ENCODE peak calls at places on chromosomes 12 and 14, in five cellular contexts. One of them, this sample, is unnamed.

GRCh38 chr14:37864861-37865718 is 269.7 kb downstream of the TTC6 start:
- DNase-seq in NCI-H510A treated with DMSO at 0.1 percent for 48 hours: no peak
- DNase-seq in nephron progenitor cell: no peak
- DNase-seq in NCI-H2081 treated with DMSO at 0.1 percent for 48 hours: no peak
- DNase-seq in adipocyte: peak
- DNase-seq in this sample: peak

GRCh38 chr12:11836282-11836963 is 186.9 kb downstream of the ETV6 start:
- DNase-seq in adipocyte: no peak
- DNase-seq in nephron progenitor cell: no peak
- DNase-seq in NCI-H2081 treated with DMSO at 0.1 percent for 48 hours: no peak
- DNase-seq in NCI-H510A treated with DMSO at 0.1 percent for 48 hours: peak
- DNase-seq in this sample: no peak

GRCh38 chr14:96852823-96853422 is 55.7 kb downstream of the VRK1 start:
- DNase-seq in NCI-H510A treated with DMSO at 0.1 percent for 48 hours: peak
- DNase-seq in NCI-H2081 treated with DMSO at 0.1 percent for 48 hours: no peak
- DNase-seq in nephron progenitor cell: peak
- DNase-seq in adipocyte: peak
- DNase-seq in this sample: peak

GRCh38 chr12:88417531-88417930 is 162.7 kb downstream of the KITLG start:
- DNase-seq in NCI-H2081 treated with DMSO at 0.1 percent for 48 hours: peak
- DNase-seq in adipocyte: no peak
- DNase-seq in nephron progenitor cell: no peak
- DNase-seq in NCI-H510A treated with DMSO at 0.1 percent for 48 hours: peak
- DNase-seq in this sample: no peak

GRCh38 chr12:105928436-105928835 is 210.3 kb downstream of the NUAK1 start:
- DNase-seq in NCI-H510A treated with DMSO at 0.1 percent for 48 hours: peak
- DNase-seq in NCI-H2081 treated with DMSO at 0.1 percent for 48 hours: no peak
- DNase-seq in nephron progenitor cell: no peak
- DNase-seq in adipocyte: no peak
- DNase-seq in this sample: no peak

GRCh38 chr14:103628684-103629502 is at the start of gene KLC1:
- DNase-seq in adipocyte: peak
- DNase-seq in NCI-H2081 treated with DMSO at 0.1 percent for 48 hours: no peak
- DNase-seq in nephron progenitor cell: peak
- DNase-seq in NCI-H510A treated with DMSO at 0.1 percent for 48 hours: peak
- DNase-seq in this sample: peak

GRCh38 chr12:62466018-62466595 is 519 bp upstream of the MON2 start:
- DNase-seq in NCI-H2081 treated with DMSO at 0.1 percent for 48 hours: no peak
- DNase-seq in adipocyte: peak
- DNase-seq in NCI-H510A treated with DMSO at 0.1 percent for 48 hours: peak
- DNase-seq in nephron progenitor cell: peak
- DNase-seq in this sample: peak

GRCh38 chr12:3004655-3005565 is 45.7 kb downstream of the TEAD4 start:
- DNase-seq in adipocyte: no peak
- DNase-seq in nephron progenitor cell: no peak
- DNase-seq in NCI-H2081 treated with DMSO at 0.1 percent for 48 hours: no peak
- DNase-seq in NCI-H510A treated with DMSO at 0.1 percent for 48 hours: no peak
- DNase-seq in this sample: peak

GRCh38 chr12:118307069-118307954 is 65.4 kb downstream of the TAOK3 start:
- DNase-seq in nephron progenitor cell: no peak
- DNase-seq in adipocyte: peak
- DNase-seq in NCI-H2081 treated with DMSO at 0.1 percent for 48 hours: no peak
- DNase-seq in NCI-H510A treated with DMSO at 0.1 percent for 48 hours: no peak
- DNase-seq in this sample: peak

GRCh38 chr12:6837370-6838060 is 3.2 kb upstream of the GNB3 start:
- DNase-seq in adipocyte: no peak
- DNase-seq in NCI-H510A treated with DMSO at 0.1 percent for 48 hours: no peak
- DNase-seq in nephron progenitor cell: no peak
- DNase-seq in NCI-H2081 treated with DMSO at 0.1 percent for 48 hours: no peak
- DNase-seq in this sample: no peak

GRCh38 chr14:70152704-70153103 is 36.0 kb downstream of the SLC8A3 start:
- DNase-seq in adipocyte: no peak
- DNase-seq in NCI-H510A treated with DMSO at 0.1 percent for 48 hours: no peak
- DNase-seq in NCI-H2081 treated with DMSO at 0.1 percent for 48 hours: peak
- DNase-seq in nephron progenitor cell: peak
- DNase-seq in this sample: no peak

GRCh38 chr12:26229910-26230309 is 34.5 kb downstream of the SSPN start:
- DNase-seq in NCI-H2081 treated with DMSO at 0.1 percent for 48 hours: no peak
- DNase-seq in adipocyte: no peak
- DNase-seq in nephron progenitor cell: no peak
- DNase-seq in NCI-H510A treated with DMSO at 0.1 percent for 48 hours: no peak
- DNase-seq in this sample: no peak